ENCODE peak calls at places on chromosomes 3 and 15, in four cellular contexts. M is PC-3; O is CD8-positive, alpha-beta T cell; C is OCI-LY7. N is an unnamed sample.

GRCh38 chr15:29438714-29439076 is 169.1 kb upstream of the NSMCE3 start:
- DNase-seq in M (peak; percentile 66), O (no peak), C (no peak), N (no peak)

GRCh38 chr15:69749797-69750196 is 297.2 kb downstream of the RPLP1 start:
- DNase-seq in M (peak; percentile 40), O (no peak), C (peak; percentile 63), N (no peak)

GRCh38 chr15:61025283-61025682 is 203.8 kb downstream of the RORA start:
- DNase-seq in M (no peak), O (no peak), C (no peak), N (no peak)

GRCh38 chr15:83061680-83062079 is 5.4 kb downstream of the BTBD1 start:
- DNase-seq in M (no peak), O (no peak), C (no peak), N (no peak)

GRCh38 chr15:34583399-34584320 is at the start of gene GOLGA8B:
- DNase-seq in M (peak; percentile 79), O (peak; percentile 54), C (peak; percentile 88), N (peak; percentile 84)

GRCh38 chr3:78255403-78255802 is 1215.5 kb downstream of the ROBO2 start:
- DNase-seq in M (no peak), O (no peak), C (no peak), N (no peak)

GRCh38 chr15:38134252-38134651 is 118.4 kb upstream of the SPRED1 start:
- DNase-seq in M (no peak), O (no peak), C (no peak), N (no peak)

GRCh38 chr3:150771600-150771999 is 8.6 kb upstream of the SIAH2 start:
- DNase-seq in M (no peak), O (no peak), C (no peak), N (no peak)

GRCh38 chr3:129432036-129432435 is 3.6 kb upstream of the EFCAB12 start:
- DNase-seq in M (no peak), O (no peak), C (no peak), N (no peak)

GRCh38 chr3:129433565-129433964 is 5.1 kb upstream of the EFCAB12 start:
- DNase-seq in M (no peak), O (no peak), C (no peak), N (no peak)

GRCh38 chr3:129434140-129434539 is 5.6 kb downstream of the MBD4 start:
- DNase-seq in M (no peak), O (no peak), C (no peak), N (no peak)

GRCh38 chr3:129432671-129433070 is 4.2 kb upstream of the EFCAB12 start:
- DNase-seq in M (no peak), O (no peak), C (no peak), N (no peak)

GRCh38 chr3:129435367-129435766 is 4.4 kb downstream of the MBD4 start:
- DNase-seq in M (no peak), O (no peak), C (peak; percentile 25), N (no peak)
- H3K9me3 ChIP-seq in M (no peaks in the 10 kb centered on the region), O (no peaks in the 10 kb centered on the region), C (no peaks in the 10 kb centered on the region), N (no peaks in the 10 kb centered on the region)

DNA sequence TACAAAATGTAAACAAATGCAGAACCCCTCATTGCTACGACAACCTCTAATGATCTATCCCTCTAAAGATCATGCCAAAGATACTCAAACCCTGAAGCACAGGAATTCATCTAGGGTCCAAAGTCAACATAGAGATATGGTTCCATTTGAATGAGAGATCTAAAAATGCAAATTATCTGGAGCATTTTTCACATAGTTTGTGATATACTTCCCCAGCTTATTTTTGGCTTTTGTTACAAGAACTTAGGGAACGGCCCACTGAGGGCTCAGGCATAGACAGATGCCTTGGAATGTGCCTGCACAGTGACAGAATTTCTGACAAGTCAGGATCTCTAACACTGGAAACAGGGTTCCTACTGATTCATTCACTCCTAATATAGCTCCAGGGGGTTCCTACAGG is 258.9 kb upstream of the THBS1 start:
- DNase-seq in M (no peak), O (no peak), C (no peak), N (no peak)
- H3K27ac ChIP-seq in M (no peak overlapping the region), O (no peak overlapping the region), C (no peak overlapping the region), N (no peak overlapping the region)

GRCh38 chr3:32545305-32545704 is 25.4 kb downstream of the DYNC1LI1 start:
- DNase-seq in M (no peak), O (no peak), C (no peak), N (no peak)
- H3K9me3 ChIP-seq in M (no peaks in the 10 kb centered on the region), O (no peaks in the 10 kb centered on the region), C (no peaks in the 10 kb centered on the region), N (no peaks in the 10 kb centered on the region)

GRCh38 chr15:31352911-31353811 is 26.5 kb downstream of the KLF13 start:
- DNase-seq in M (no peak), O (no peak), C (peak; percentile 71), N (no peak)

GRCh38 chr15:31349233-31350141 is 22.9 kb downstream of the KLF13 start:
- DNase-seq in M (no peak), O (no peak), C (no peak), N (peak; percentile 48)

GRCh38 chr15:31352283-31352880 is 25.7 kb downstream of the KLF13 start:
- DNase-seq in M (no peak), O (no peak), C (no peak), N (peak; percentile 87)

GRCh38 chr15:31347981-31348803 is 21.6 kb downstream of the KLF13 start:
- DNase-seq in M (no peak), O (no peak), C (no peak), N (no peak)

DNA sequence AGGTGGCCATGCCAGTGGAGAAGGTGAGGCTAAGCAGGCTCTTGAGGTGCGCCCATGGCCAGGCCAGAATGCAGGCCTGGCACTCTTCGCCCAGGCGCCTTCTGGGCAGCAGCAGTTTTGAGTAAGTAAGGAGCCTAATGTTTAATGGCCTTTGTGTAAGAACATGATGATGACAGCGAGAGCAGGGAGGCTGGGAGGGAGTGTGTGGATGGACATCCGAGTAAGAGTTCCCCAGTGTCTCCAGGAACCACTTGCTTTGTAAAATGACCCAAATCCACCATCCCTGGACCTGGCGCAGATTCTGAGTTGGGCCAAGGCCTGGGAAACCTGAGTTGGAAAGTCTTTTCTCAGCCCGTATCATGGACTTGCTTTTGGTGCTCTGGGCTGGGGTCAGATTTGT is 24.1 kb downstream of the KLF13 start:
- DNase-seq in M (no peak), O (no peak), C (no peak), N (no peak)
- H3K27ac ChIP-seq in M (no peak overlapping the region), O (peak overlapping the region; percentile 18), C (peak overlapping the region; percentile 20), N (peak overlapping the region; percentile 17)

GRCh38 chr3:44712455-44713075 is at the start of gene ZNF502:
- DNase-seq in M (no peak), O (peak; percentile 6), C (no peak), N (peak; percentile 89)
- H3K9me3 ChIP-seq in M (peaks cover 41% of the 10 kb centered on the region), O (peaks cover 17% of the 10 kb centered on the region), C (no peaks in the 10 kb centered on the region), N (no peaks in the 10 kb centered on the region)

DNA sequence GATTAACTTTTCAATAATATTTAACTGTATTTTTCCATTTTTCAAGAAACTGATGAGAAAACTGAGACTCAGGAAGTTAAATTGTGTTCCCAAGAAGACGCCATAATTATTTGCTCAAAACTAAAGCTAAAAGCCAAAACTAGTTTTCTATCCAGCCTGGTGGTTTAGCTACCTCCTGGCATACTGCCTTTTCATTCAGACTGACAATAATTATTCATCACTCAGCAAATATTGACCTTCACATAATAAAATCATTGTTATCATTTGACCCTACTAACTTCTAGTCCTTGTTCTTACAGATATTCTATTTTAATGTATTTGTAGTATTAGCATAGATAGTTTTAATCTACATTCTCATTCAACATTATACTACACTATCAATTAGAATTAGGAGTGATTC is 210.6 kb upstream of the GADL1 start:
- DNase-seq in M (peak; percentile 80), O (no peak), C (no peak), N (no peak)
- H3K27ac ChIP-seq in M (peak overlapping the region; percentile 92), O (no peak overlapping the region), C (no peak overlapping the region), N (no peak overlapping the region)

DNA sequence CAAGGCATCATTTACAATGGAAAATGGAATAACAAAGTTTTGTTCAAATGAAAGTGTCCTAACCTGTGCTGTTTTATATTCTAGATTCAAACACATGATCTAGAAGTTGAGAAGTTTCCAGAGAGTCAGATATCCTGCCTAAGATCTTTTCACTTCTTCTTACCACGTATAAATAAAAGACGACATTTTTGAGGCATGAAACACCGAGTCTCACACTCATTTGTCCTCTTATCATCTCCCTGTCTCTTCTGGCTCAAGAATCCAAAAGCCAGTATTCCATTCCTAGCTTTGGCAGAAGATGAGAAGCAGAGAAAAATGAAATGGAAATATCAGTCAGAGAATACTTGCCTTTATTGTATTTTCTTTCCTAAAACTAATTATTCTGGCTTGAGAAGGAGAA is 738.6 kb upstream of the NR2F2 start:
- DNase-seq in M (no peak), O (no peak), C (no peak), N (no peak)
- H3K9me3 ChIP-seq in M (no peaks in the 10 kb centered on the region), O (no peaks in the 10 kb centered on the region), C (no peaks in the 10 kb centered on the region), N (no peaks in the 10 kb centered on the region)

GRCh38 chr3:152314677-152315353 is 46.1 kb downstream of the MBNL1 start:
- DNase-seq in M (no peak), O (no peak), C (no peak), N (no peak)

GRCh38 chr3:152316318-152316717 is 47.6 kb downstream of the MBNL1 start:
- DNase-seq in M (peak; percentile 26), O (no peak), C (no peak), N (no peak)

GRCh38 chr3:152317184-152317583 is 48.5 kb downstream of the MBNL1 start:
- DNase-seq in M (no peak), O (no peak), C (no peak), N (no peak)

GRCh38 chr3:152313914-152314313 is 45.2 kb downstream of the MBNL1 start:
- DNase-seq in M (no peak), O (no peak), C (no peak), N (no peak)

GRCh38 chr3:152315623-152316022 is 46.9 kb downstream of the MBNL1 start:
- DNase-seq in M (no peak), O (no peak), C (no peak), N (no peak)
- H3K27ac ChIP-seq in M (no peak overlapping the region), O (no peak overlapping the region), C (no peak overlapping the region), N (no peak overlapping the region)

N was measured in pancreas.